ENCODE peak calls at places on chromosome 4, in five cellular contexts. One of them, this sample, is unnamed.

GRCh38 chr4:143358923-143359694 is 22.4 kb downstream of the GAB1 start:
- DNase-seq in stomach: peak; percentile 73
- DNase-seq in tibial nerve: no peak
- DNase-seq in GM12878: no peak
- DNase-seq in endothelial cell of umbilical vein: peak; percentile 96
- DNase-seq in this sample: peak; percentile 86

GRCh38 chr4:72564184-72564583 is 4.8 kb downstream of the ADAMTS3 start:
- DNase-seq in tibial nerve: no peak
- DNase-seq in endothelial cell of umbilical vein: no peak
- DNase-seq in GM12878: no peak
- DNase-seq in stomach: no peak
- DNase-seq in this sample: no peak

GRCh38 chr4:40563401-40563800 is 66.3 kb downstream of the RBM47 start:
- DNase-seq in stomach: no peak
- DNase-seq in endothelial cell of umbilical vein: no peak
- DNase-seq in GM12878: no peak
- DNase-seq in tibial nerve: no peak
- DNase-seq in this sample: no peak

GRCh38 chr4:105191621-105192210 is 45.0 kb downstream of the TET2 start:
- DNase-seq in endothelial cell of umbilical vein: peak; percentile 67
- DNase-seq in GM12878: peak; percentile 81
- DNase-seq in stomach: no peak
- DNase-seq in tibial nerve: no peak
- DNase-seq in this sample: no peak

GRCh38 chr4:26343041-26343403 is 22.2 kb downstream of the RBPJ start:
- DNase-seq in GM12878: no peak
- DNase-seq in endothelial cell of umbilical vein: no peak
- DNase-seq in stomach: no peak
- DNase-seq in tibial nerve: no peak
- DNase-seq in this sample: no peak

GRCh38 chr4:183757105-183757504 is 98.0 kb downstream of the TRAPPC11 start:
- DNase-seq in GM12878: no peak
- DNase-seq in endothelial cell of umbilical vein: no peak
- DNase-seq in stomach: no peak
- DNase-seq in tibial nerve: no peak
- DNase-seq in this sample: no peak

GRCh38 chr4:40698733-40699132 is 51.0 kb upstream of the NSUN7 start:
- DNase-seq in GM12878: no peak
- DNase-seq in stomach: no peak
- DNase-seq in endothelial cell of umbilical vein: no peak
- DNase-seq in tibial nerve: no peak
- DNase-seq in this sample: no peak

GRCh38 chr4:109665783-109666455 is 37.3 kb downstream of the CASP6 start:
- DNase-seq in endothelial cell of umbilical vein: peak; percentile 56
- DNase-seq in stomach: no peak
- DNase-seq in tibial nerve: no peak
- DNase-seq in GM12878: no peak
- DNase-seq in this sample: no peak

GRCh38 chr4:61619528-61619927 is 419.4 kb downstream of the ADGRL3 start:
- DNase-seq in GM12878: no peak
- DNase-seq in tibial nerve: no peak
- DNase-seq in endothelial cell of umbilical vein: no peak
- DNase-seq in stomach: no peak
- DNase-seq in this sample: no peak

GRCh38 chr4:68184923-68185322 is 55.3 kb upstream of the TMPRSS11F start:
- DNase-seq in GM12878: no peak
- DNase-seq in tibial nerve: no peak
- DNase-seq in stomach: no peak
- DNase-seq in endothelial cell of umbilical vein: no peak
- DNase-seq in this sample: no peak

GRCh38 chr4:145609494-145610427 is 9.4 kb upstream of the MMAA start:
- DNase-seq in stomach: peak; percentile 73
- DNase-seq in tibial nerve: peak; percentile 90
- DNase-seq in GM12878: peak; percentile 58
- DNase-seq in endothelial cell of umbilical vein: peak; percentile 91
- DNase-seq in this sample: peak; percentile 35

GRCh38 chr4:140704392-140704955 is 51.7 kb downstream of the TBC1D9 start:
- DNase-seq in endothelial cell of umbilical vein: no peak
- DNase-seq in stomach: no peak
- DNase-seq in GM12878: no peak
- DNase-seq in tibial nerve: no peak
- DNase-seq in this sample: no peak

GRCh38 chr4:56261027-56261426 is 126.3 kb downstream of the AASDH start:
- DNase-seq in stomach: no peak
- DNase-seq in endothelial cell of umbilical vein: no peak
- DNase-seq in tibial nerve: no peak
- DNase-seq in GM12878: peak; percentile 2
- DNase-seq in this sample: no peak

GRCh38 chr4:38368612-38369011 is 295.4 kb upstream of the KLF3 start:
- DNase-seq in endothelial cell of umbilical vein: no peak
- DNase-seq in stomach: no peak
- DNase-seq in tibial nerve: no peak
- DNase-seq in GM12878: no peak
- DNase-seq in this sample: no peak

GRCh38 chr4:72295966-72296557 is 264.3 kb downstream of the NPFFR2 start:
- DNase-seq in endothelial cell of umbilical vein: peak; percentile 56
- DNase-seq in stomach: no peak
- DNase-seq in GM12878: no peak
- DNase-seq in tibial nerve: no peak
- DNase-seq in this sample: no peak

GRCh38 chr4:16224264-16224663 is 2.0 kb downstream of the TAPT1 start:
- DNase-seq in endothelial cell of umbilical vein: no peak
- DNase-seq in GM12878: no peak
- DNase-seq in stomach: no peak
- DNase-seq in tibial nerve: no peak
- DNase-seq in this sample: no peak

GRCh38 chr4:143294710-143295109 is 42.0 kb upstream of the GAB1 start:
- DNase-seq in endothelial cell of umbilical vein: no peak
- DNase-seq in GM12878: no peak
- DNase-seq in tibial nerve: no peak
- DNase-seq in stomach: no peak
- DNase-seq in this sample: no peak

GRCh38 chr4:123706961-123707360 is 310.4 kb downstream of the SPRY1 start:
- DNase-seq in stomach: no peak
- DNase-seq in GM12878: no peak
- DNase-seq in tibial nerve: no peak
- DNase-seq in endothelial cell of umbilical vein: no peak
- DNase-seq in this sample: no peak

GRCh38 chr4:15457401-15458201 is 12.1 kb upstream of the CC2D2A start:
- DNase-seq in endothelial cell of umbilical vein: peak; percentile 49
- DNase-seq in tibial nerve: no peak
- DNase-seq in stomach: no peak
- DNase-seq in GM12878: peak; percentile 20
- DNase-seq in this sample: no peak

GRCh38 chr4:72451349-72451748 is 117.7 kb downstream of the ADAMTS3 start:
- DNase-seq in stomach: peak; percentile 26
- DNase-seq in tibial nerve: peak; percentile 25
- DNase-seq in endothelial cell of umbilical vein: no peak
- DNase-seq in GM12878: no peak
- DNase-seq in this sample: no peak

GRCh38 chr4:137430171-137430570 is 102.1 kb downstream of the PCDH18 start:
- DNase-seq in tibial nerve: no peak
- DNase-seq in GM12878: no peak
- DNase-seq in endothelial cell of umbilical vein: no peak
- DNase-seq in stomach: no peak
- DNase-seq in this sample: no peak

GRCh38 chr4:185395255-185395955 is at the start of gene LRP2BP:
- DNase-seq in endothelial cell of umbilical vein: peak; percentile 46
- DNase-seq in tibial nerve: no peak
- DNase-seq in GM12878: peak; percentile 48
- DNase-seq in stomach: no peak
- DNase-seq in this sample: no peak

GRCh38 chr4:99762728-99763127 is 53.9 kb upstream of the DAPP1 start:
- DNase-seq in GM12878: no peak
- DNase-seq in endothelial cell of umbilical vein: no peak
- DNase-seq in tibial nerve: no peak
- DNase-seq in stomach: no peak
- DNase-seq in this sample: no peak

GRCh38 chr4:94127707-94128328 is 79.8 kb upstream of the SMARCAD1 start:
- DNase-seq in stomach: no peak
- DNase-seq in GM12878: no peak
- DNase-seq in tibial nerve: no peak
- DNase-seq in endothelial cell of umbilical vein: peak; percentile 36
- DNase-seq in this sample: no peak

GRCh38 chr4:44256414-44256813 is 192.2 kb downstream of the KCTD8 start:
- DNase-seq in endothelial cell of umbilical vein: no peak
- DNase-seq in stomach: no peak
- DNase-seq in tibial nerve: no peak
- DNase-seq in GM12878: no peak
- DNase-seq in this sample: no peak

GRCh38 chr4:12932203-12932788 is 551.8 kb downstream of the RAB28 start:
- DNase-seq in GM12878: no peak
- DNase-seq in endothelial cell of umbilical vein: no peak
- DNase-seq in stomach: no peak
- DNase-seq in tibial nerve: no peak
- DNase-seq in this sample: no peak

GRCh38 chr4:52510939-52511583 is 148.0 kb downstream of the USP46 start:
- DNase-seq in endothelial cell of umbilical vein: no peak
- DNase-seq in stomach: no peak
- DNase-seq in GM12878: no peak
- DNase-seq in tibial nerve: no peak
- DNase-seq in this sample: no peak

DNA sequence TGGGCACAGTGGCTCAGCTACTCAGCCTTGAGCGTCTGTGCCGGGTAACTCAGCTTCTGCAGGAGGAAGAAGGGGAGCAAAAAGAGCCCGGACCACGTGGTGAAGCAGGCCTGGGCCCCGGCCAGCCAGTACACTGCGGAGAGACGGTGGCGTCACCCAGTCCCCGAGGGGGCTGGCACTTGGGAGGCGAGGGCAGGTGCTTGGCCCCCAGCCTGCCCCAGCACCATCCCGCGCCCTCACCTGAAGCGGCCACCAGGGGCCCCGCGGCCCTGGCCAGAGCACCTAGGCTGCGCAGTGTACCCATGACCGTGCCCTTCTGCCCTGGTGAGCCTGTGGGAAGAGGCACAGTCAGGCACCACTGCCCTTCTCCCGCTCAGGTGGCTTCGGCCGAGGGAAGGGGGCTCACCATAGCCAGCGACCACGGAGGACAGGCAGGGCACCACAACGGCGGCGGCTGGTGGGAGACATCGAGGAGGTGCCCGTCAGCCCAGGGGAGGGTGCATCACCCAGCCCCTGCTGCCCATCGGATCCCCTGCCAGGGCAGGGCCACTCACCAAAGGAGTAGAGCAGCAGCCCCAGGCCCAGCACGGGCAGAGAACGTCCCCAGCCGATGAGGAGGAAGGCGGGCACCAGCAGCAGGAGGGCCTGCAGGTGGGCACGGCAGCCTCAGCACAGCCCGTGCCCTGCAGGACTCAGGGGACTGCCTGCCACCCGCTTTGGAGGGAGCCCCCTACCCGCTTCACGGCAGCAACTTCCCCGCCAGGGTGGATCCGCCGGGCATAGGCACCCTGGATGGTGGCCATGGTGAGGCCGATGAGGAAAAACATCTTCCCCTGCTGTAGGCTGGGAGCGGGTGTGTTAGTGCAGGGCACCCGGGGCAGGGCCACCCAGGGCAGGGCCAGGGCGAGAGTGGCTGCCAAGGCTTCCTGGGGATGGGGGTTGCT is 32.1 kb downstream of the NOP14 start:
- DNase-seq in stomach: peak; percentile 86
- DNase-seq in tibial nerve: no peak
- DNase-seq in GM12878: no peak
- DNase-seq in endothelial cell of umbilical vein: no peak
- DNase-seq in this sample: peak; percentile 47
- TF ChIP-seq CTCF in stomach: peak; percentile 38
- TF ChIP-seq CTCF in tibial nerve: no peak
- TF ChIP-seq CTCF in GM12878: peak; percentile 6
- TF ChIP-seq CTCF in endothelial cell of umbilical vein: peak; percentile 26
- TF ChIP-seq CTCF in this sample: no peak

GRCh38 chr4:6926681-6927478 is 17.3 kb downstream of the TBC1D14 start:
- DNase-seq in tibial nerve: no peak
- DNase-seq in GM12878: no peak
- DNase-seq in endothelial cell of umbilical vein: no peak
- DNase-seq in stomach: peak; percentile 62
- DNase-seq in this sample: peak; percentile 90
- TF ChIP-seq POLR2A in tibial nerve: no peak
- TF ChIP-seq POLR2A in GM12878: no peak
- TF ChIP-seq POLR2A in endothelial cell of umbilical vein: no peak
- TF ChIP-seq POLR2A in stomach: no peak
- TF ChIP-seq POLR2A in this sample: peak; percentile 28

GRCh38 chr4:151454513-151454912 is 45.5 kb downstream of the FHIP1A start:
- DNase-seq in GM12878: no peak
- DNase-seq in stomach: no peak
- DNase-seq in endothelial cell of umbilical vein: no peak
- DNase-seq in tibial nerve: no peak
- DNase-seq in this sample: no peak
- H3K27ac ChIP-seq in GM12878: no peak overlapping the region
- H3K27ac ChIP-seq in stomach: no peak overlapping the region
- H3K27ac ChIP-seq in endothelial cell of umbilical vein: no peak overlapping the region
- H3K27ac ChIP-seq in tibial nerve: no peak overlapping the region
- H3K27ac ChIP-seq in this sample: no peak overlapping the region

GRCh38 chr4:1049591-1049905 is 38.1 kb downstream of the FGFRL1 start:
- DNase-seq in GM12878: no peak
- DNase-seq in stomach: no peak
- DNase-seq in tibial nerve: no peak
- DNase-seq in endothelial cell of umbilical vein: no peak
- DNase-seq in this sample: peak; percentile 38

GRCh38 chr4:1052231-1052671 is 40.8 kb downstream of the FGFRL1 start:
- DNase-seq in tibial nerve: no peak
- DNase-seq in stomach: peak; percentile 24
- DNase-seq in endothelial cell of umbilical vein: no peak
- DNase-seq in GM12878: no peak
- DNase-seq in this sample: peak; percentile 29

GRCh38 chr4:1051472-1051871 is 40.0 kb downstream of the FGFRL1 start:
- DNase-seq in tibial nerve: no peak
- DNase-seq in GM12878: no peak
- DNase-seq in endothelial cell of umbilical vein: no peak
- DNase-seq in stomach: no peak
- DNase-seq in this sample: no peak

GRCh38 chr4:1048781-1049590 is 37.6 kb downstream of the FGFRL1 start:
- DNase-seq in endothelial cell of umbilical vein: no peak
- DNase-seq in tibial nerve: no peak
- DNase-seq in GM12878: no peak
- DNase-seq in stomach: no peak
- DNase-seq in this sample: no peak

DNA sequence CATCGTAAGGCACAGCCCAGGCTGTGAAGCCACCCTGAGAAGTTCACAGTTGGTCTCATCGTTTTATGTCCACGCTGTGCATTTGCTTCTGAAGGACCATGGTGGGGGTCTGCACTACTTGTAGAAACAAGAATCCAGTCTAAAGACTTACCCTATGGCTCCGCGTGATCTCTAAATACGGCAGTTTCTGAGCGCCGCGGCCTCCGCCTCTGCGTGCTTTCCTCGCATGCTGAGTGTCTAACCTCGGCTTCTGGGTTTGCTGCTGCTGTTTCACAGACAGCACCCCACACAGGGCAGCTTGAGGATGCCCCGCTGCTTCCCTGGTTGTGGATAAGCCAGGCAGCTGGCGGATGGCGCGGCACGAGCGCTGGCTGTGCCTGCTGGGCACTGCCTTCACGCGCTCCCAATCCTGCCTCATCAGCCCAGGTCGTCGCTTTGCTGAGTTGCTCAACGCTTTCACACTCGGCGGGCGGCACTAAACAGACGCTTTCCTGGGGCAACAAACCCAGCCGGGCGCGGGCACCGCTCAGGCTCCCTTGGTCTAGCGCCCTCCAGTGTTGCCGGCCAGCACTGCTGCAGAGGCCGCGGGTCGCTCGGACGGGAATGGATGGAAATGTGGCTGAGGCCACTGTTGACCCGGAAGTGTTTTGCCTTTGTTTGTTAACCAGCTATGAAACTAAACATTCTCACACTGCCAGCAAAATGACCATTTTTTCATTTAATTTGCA is 39.2 kb downstream of the FGFRL1 start:
- DNase-seq in tibial nerve: no peak
- DNase-seq in GM12878: no peak
- DNase-seq in endothelial cell of umbilical vein: peak; percentile 50
- DNase-seq in stomach: peak; percentile 25
- DNase-seq in this sample: no peak
- TF ChIP-seq CTCF in tibial nerve: no peak
- TF ChIP-seq CTCF in GM12878: no peak
- TF ChIP-seq CTCF in endothelial cell of umbilical vein: peak; percentile 82
- TF ChIP-seq CTCF in stomach: no peak
- TF ChIP-seq CTCF in this sample: no peak

This sample was measured in Peyer's patch.